ENCODE peak calls at places on chromosomes 11 and 22, in six cellular contexts. C is GM20000, I is stomach, H is RWPE2, R is fibroblast of mammary gland, B is HS-5. W is an unnamed sample.
A peak's percentile ranks its signal among the peaks of the same experiment; 100 is the strongest.

GRCh38 chr11:60934091-60934789 is 10.0 kb downstream of the TMEM132A start:
- DNase-seq in C (no peak), I (no peak), H (no peak), R (no peak), B (no peak), W (no peak)

GRCh38 chr11:65476632-65477270 is 22.1 kb upstream of the MALAT1 start:
- DNase-seq in C (no peak), I (peak; percentile 64), H (no peak), R (peak; percentile 64), B (no peak), W (no peak)

GRCh38 chr11:2562181-2562581 is 117.4 kb downstream of the KCNQ1 start:
- DNase-seq in C (no peak), I (peak; percentile 76), H (no peak), R (no peak), B (no peak), W (no peak)

GRCh38 chr11:117371453-117371852 is 43.8 kb downstream of the CEP164 start:
- DNase-seq in C (no peak), I (no peak), H (no peak), R (no peak), B (no peak), W (no peak)

GRCh38 chr11:10233581-10233980 is 60.4 kb downstream of the SBF2 start:
- DNase-seq in C (no peak), I (no peak), H (no peak), R (peak; percentile 74), B (peak; percentile 88), W (peak; percentile 38)

GRCh38 chr11:132471491-132471890 is 1060.8 kb downstream of the OPCML start:
- DNase-seq in C (no peak), I (no peak), H (no peak), R (no peak), B (peak; percentile 73), W (no peak)

GRCh38 chr22:35921777-35922176 is 106.8 kb downstream of the RBFOX2 start:
- DNase-seq in C (peak; percentile 34), I (peak; percentile 53), H (no peak), R (peak; percentile 94), B (peak; percentile 71), W (peak; percentile 69)

GRCh38 chr11:16365456-16366355 is 9.4 kb upstream of the SOX6 start:
- DNase-seq in C (no peak), I (no peak), H (no peak), R (no peak), B (no peak), W (no peak)

GRCh38 chr22:27716074-27716473 is 85.5 kb downstream of the MN1 start:
- DNase-seq in C (no peak), I (no peak), H (no peak), R (no peak), B (no peak), W (no peak)

GRCh38 chr11:17531071-17531817 is 13.0 kb downstream of the USH1C start:
- DNase-seq in C (no peak), I (no peak), H (no peak), R (no peak), B (no peak), W (no peak)

GRCh38 chr11:3659595-3660515 is 11.3 kb downstream of the CHRNA10 start:
- DNase-seq in C (no peak), I (peak; percentile 41), H (no peak), R (no peak), B (no peak), W (no peak)

GRCh38 chr11:74570266-74571061 is 21.9 kb upstream of the POLD3 start:
- DNase-seq in C (peak; percentile 67), I (peak; percentile 56), H (no peak), R (peak; percentile 52), B (no peak), W (no peak)

GRCh38 chr11:110818032-110818687 is 105.9 kb upstream of the ARHGAP20 start:
- DNase-seq in C (no peak), I (no peak), H (no peak), R (peak; percentile 67), B (peak; percentile 43), W (no peak)

GRCh38 chr22:48031589-48031988 is 1269.1 kb downstream of the TBC1D22A start:
- DNase-seq in C (no peak), I (no peak), H (no peak), R (no peak), B (no peak), W (no peak)

GRCh38 chr11:126358763-126359160 is 3.3 kb downstream of the ST3GAL4 start:
- DNase-seq in C (no peak), I (no peak), H (no peak), R (no peak), B (no peak), W (no peak)

GRCh38 chr22:50325444-50326224 is 1.2 kb downstream of the DENND6B start:
- DNase-seq in C (peak; percentile 22), I (no peak), H (no peak), R (no peak), B (no peak), W (no peak)

GRCh38 chr11:126281245-126281644 is 1.6 kb upstream of the TIRAP start:
- DNase-seq in C (no peak), I (no peak), H (no peak), R (no peak), B (no peak), W (no peak)

GRCh38 chr11:118241191-118242098 is 10.7 kb downstream of the MPZL3 start:
- DNase-seq in C (peak; percentile 51), I (peak; percentile 47), H (no peak), R (no peak), B (no peak), W (no peak)

GRCh38 chr11:67615455-67616430 is 9.0 kb downstream of the NDUFV1 start:
- DNase-seq in C (peak; percentile 73), I (peak; percentile 62), H (no peak), R (peak; percentile 17), B (no peak), W (no peak)

GRCh38 chr22:31128156-31128555 is 5.4 kb downstream of the INPP5J start:
- DNase-seq in C (no peak), I (no peak), H (no peak), R (no peak), B (no peak), W (no peak)

GRCh38 chr22:23845661-23846469 is 7.1 kb upstream of the DERL3 start:
- DNase-seq in C (no peak), I (no peak), H (peak; percentile 32), R (no peak), B (no peak), W (no peak)

GRCh38 chr11:67408437-67409200 is 4.7 kb downstream of the TBC1D10C start:
- DNase-seq in C (no peak), I (no peak), H (no peak), R (no peak), B (no peak), W (no peak)

GRCh38 chr11:61532136-61533038 is 23.8 kb downstream of the LRRC10B start:
- DNase-seq in C (peak; percentile 84), I (peak; percentile 40), H (no peak), R (peak; percentile 46), B (no peak), W (no peak)

GRCh38 chr11:29200776-29201574 is 815.9 kb downstream of the KCNA4 start:
- DNase-seq in C (no peak), I (no peak), H (no peak), R (no peak), B (no peak), W (no peak)

GRCh38 chr22:50293441-50294318 is 13.8 kb downstream of the PLXNB2 start:
- DNase-seq in C (no peak), I (peak; percentile 94), H (no peak), R (peak; percentile 37), B (peak; percentile 33), W (no peak)